ENCODE peak calls at places on chromosomes 16 and 17, in six cellular contexts. R, V, I, P, Q and T are unnamed samples.

GRCh38 chr17:57461082-57461481 is 204.8 kb downstream of the MSI2 start:
- DNase-seq in V (no peak), P (no peak), I (no peak), Q (no peak), R (no peak), T (no peak)

GRCh38 chr17:82463881-82464566 is 5.5 kb downstream of the NARF start:
- DNase-seq in P (no peak), I (no peak), Q (no peak), R (no peak), V (no peak), T (no peak)

GRCh38 chr17:78764871-78765270 is 17.2 kb downstream of the CYTH1 start:
- DNase-seq in Q (no peak), I (no peak), R (no peak), P (no peak), V (no peak), T (no peak)

GRCh38 chr17:6439951-6440350 is 4.3 kb upstream of the PIMREG start:
- DNase-seq in I (no peak), V (no peak), P (no peak), R (no peak), Q (no peak), T (no peak)

GRCh38 chr16:3781421-3781820 is 64.1 kb upstream of the TRAP1 start:
- DNase-seq in I (no peak), P (no peak), R (no peak), Q (no peak), V (no peak), T (no peak)

GRCh38 chr17:55219939-55220338 is 44.8 kb upstream of the HLF start:
- DNase-seq in I (peak), V (no peak), P (no peak), Q (no peak), R (no peak), T (peak)

GRCh38 chr17:32341141-32341856 is 674 bp downstream of the C17orf75 start:
- DNase-seq in V (no peak), P (peak), Q (peak), I (peak), R (no peak), T (no peak)

GRCh38 chr16:56370836-56371235 is 54.5 kb downstream of the AMFR start:
- DNase-seq in P (no peak), V (no peak), I (no peak), Q (no peak), R (peak), T (no peak)

GRCh38 chr17:4599505-4600281 is 15.4 kb downstream of the SMTNL2 start:
- DNase-seq in P (no peak), Q (no peak), I (peak), R (peak), V (peak), T (no peak)

GRCh38 chr16:69553332-69553731 is 12.4 kb upstream of the NFAT5 start:
- DNase-seq in P (no peak), I (no peak), V (no peak), R (no peak), Q (no peak), T (no peak)